ENCODE peak calls at places on chromosomes 13 and 19, in four cellular contexts. Q, D, I and Y are unnamed samples.

GRCh38 chr19:43470288-43470687 is 4.9 kb upstream of the LYPD3 start:
- DNase-seq in Q (no peak), D (no peak), I (no peak), Y (peak; percentile 42)

GRCh38 chr19:6947745-6948144 is 60.4 kb downstream of the ADGRE1 start:
- DNase-seq in Q (peak; percentile 23), D (no peak), I (peak; percentile 79), Y (no peak)

GRCh38 chr13:50170447-50171037 is 155.3 kb downstream of the KCNRG start:
- DNase-seq in Q (no peak), D (no peak), I (no peak), Y (no peak)

GRCh38 chr13:93108111-93108581 is 118.5 kb upstream of the GPC6 start:
- DNase-seq in Q (no peak), D (no peak), I (no peak), Y (peak; percentile 50)

GRCh38 chr19:8034178-8034525 is 18.4 kb upstream of the CCL25 start:
- DNase-seq in Q (no peak), D (no peak), I (no peak), Y (no peak)

GRCh38 chr13:46010148-46010547 is 42.4 kb downstream of the ZC3H13 start:
- DNase-seq in Q (no peak), D (no peak), I (no peak), Y (peak; percentile 12)

GRCh38 chr13:56906909-56907308 is 233.8 kb upstream of the PRR20A start:
- DNase-seq in Q (no peak), D (no peak), I (no peak), Y (no peak)

GRCh38 chr19:2607712-2608601 is 94.5 kb downstream of the GNG7 start:
- DNase-seq in Q (no peak), D (no peak), I (peak; percentile 94), Y (no peak)

GRCh38 chr13:97583884-97584497 is 150.0 kb downstream of the RAP2A start:
- DNase-seq in Q (no peak), D (no peak), I (no peak), Y (no peak)

GRCh38 chr13:77535448-77535847 is at the start of gene SCEL:
- DNase-seq in Q (peak; percentile 19), D (no peak), I (no peak), Y (no peak)

GRCh38 chr19:31307270-31307669 is 42.0 kb downstream of the TSHZ3 start:
- DNase-seq in Q (no peak), D (no peak), I (no peak), Y (no peak)

GRCh38 chr13:107867701-107868661 is 347.4 kb downstream of the LIG4 start:
- DNase-seq in Q (no peak), D (peak; percentile 85), I (no peak), Y (peak; percentile 87)

GRCh38 chr19:55299991-55300390 is 16.2 kb downstream of the BRSK1 start:
- DNase-seq in Q (no peak), D (no peak), I (no peak), Y (no peak)

GRCh38 chr19:31546561-31546960 is 197.3 kb upstream of the TSHZ3 start:
- DNase-seq in Q (no peak), D (no peak), I (no peak), Y (no peak)

GRCh38 chr19:8699908-8700307 is 1.3 kb upstream of the ACTL9 start:
- DNase-seq in Q (no peak), D (no peak), I (no peak), Y (no peak)

GRCh38 chr19:870314-870713 is 10.8 kb downstream of the CFD start:
- DNase-seq in Q (no peak), D (no peak), I (no peak), Y (no peak)

GRCh38 chr19:873084-874019 is 13.9 kb downstream of the CFD start:
- DNase-seq in Q (peak; percentile 56), D (peak; percentile 80), I (peak; percentile 32), Y (peak; percentile 68)

GRCh38 chr19:870963-871401 is 11.5 kb downstream of the CFD start:
- DNase-seq in Q (no peak), D (no peak), I (no peak), Y (peak; percentile 93)

GRCh38 chr19:872266-872951 is 12.9 kb downstream of the CFD start:
- DNase-seq in Q (peak; percentile 61), D (peak; percentile 86), I (peak; percentile 36), Y (no peak)

DNA sequence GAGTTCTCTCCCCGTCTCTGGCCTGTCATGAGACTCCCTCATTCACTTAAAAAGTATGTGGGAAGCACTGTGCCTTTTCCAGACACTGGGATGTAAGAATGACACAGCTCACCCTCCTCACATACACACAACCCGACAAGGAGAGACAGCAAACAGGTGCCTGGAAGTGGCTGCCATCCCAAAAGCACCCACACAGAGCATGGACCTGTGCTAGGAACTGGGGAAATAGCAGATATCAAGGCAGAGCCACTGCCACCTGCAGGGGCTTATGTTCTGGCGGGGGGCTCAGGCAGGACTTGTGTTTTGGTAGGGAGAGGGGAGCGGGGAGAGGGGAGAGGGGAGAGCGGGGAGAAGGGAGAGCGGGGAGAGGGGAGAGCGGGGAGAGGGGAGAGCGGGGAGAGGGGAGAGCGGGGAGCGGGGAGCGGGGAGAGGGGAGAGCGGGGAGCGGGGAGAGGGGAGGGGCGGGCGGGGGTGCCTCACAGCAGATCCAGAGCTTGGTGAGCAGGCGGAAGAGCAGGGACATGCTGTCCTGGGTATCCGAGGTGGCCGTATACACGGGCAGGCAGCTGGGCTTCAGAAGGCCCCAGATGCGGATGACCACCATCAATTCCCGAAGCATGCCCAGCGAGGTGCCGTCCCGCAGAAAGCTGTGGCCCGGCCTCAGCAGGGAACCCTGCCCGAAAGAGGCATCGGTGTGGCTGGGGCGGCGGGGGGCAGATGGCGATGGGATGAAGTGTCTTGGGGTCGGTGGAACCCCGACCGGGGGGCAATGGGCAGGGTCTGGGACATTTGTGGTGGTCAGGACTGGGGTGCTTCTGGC is 12.2 kb downstream of the CFD start:
- DNase-seq in Q (no peak), D (peak; percentile 64), I (no peak), Y (peak; percentile 75)
- TF ChIP-seq ZBTB33 in Q (no peak), D (no peak), I (no peak), Y (no peak)

GRCh38 chr19:4522291-4523002 is 4.2 kb upstream of the PLIN4 start:
- DNase-seq in Q (no peak), D (no peak), I (no peak), Y (no peak)
- TF ChIP-seq ZBTB33 in Q (no peak), D (no peak), I (no peak), Y (no peak)

DNA sequence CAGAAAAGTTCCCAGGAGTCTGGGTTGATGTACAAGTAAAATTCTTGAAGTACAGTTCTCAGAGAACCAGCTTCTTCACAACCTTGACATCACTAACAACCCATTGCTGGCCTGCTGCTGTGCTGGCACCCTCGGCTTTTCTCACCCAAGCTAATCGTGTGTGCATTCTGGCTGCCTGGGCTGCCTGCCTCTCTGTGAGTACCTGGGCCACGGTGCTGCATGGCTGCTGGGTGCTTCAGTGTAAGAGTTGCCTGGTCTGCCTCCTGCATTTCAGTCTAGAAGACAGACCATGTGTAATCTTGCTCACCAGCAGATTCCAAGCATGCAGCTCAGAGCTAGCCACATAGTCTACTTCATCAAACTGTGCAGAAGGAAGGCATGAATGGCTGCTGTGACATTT is 50.5 kb upstream of the MEDAG start:
- DNase-seq in Q (no peak), D (no peak), I (no peak), Y (no peak)
- TF ChIP-seq ZBTB33 in Q (no peak), D (no peak), I (no peak), Y (no peak)

GRCh38 chr19:33374406-33374703 is 846 bp downstream of the CEBPG start:
- DNase-seq in Q (no peak), D (no peak), I (no peak), Y (peak; percentile 53)
- TF ChIP-seq ZBTB33 in Q (no peak), D (no peak), I (no peak), Y (no peak)

DNA sequence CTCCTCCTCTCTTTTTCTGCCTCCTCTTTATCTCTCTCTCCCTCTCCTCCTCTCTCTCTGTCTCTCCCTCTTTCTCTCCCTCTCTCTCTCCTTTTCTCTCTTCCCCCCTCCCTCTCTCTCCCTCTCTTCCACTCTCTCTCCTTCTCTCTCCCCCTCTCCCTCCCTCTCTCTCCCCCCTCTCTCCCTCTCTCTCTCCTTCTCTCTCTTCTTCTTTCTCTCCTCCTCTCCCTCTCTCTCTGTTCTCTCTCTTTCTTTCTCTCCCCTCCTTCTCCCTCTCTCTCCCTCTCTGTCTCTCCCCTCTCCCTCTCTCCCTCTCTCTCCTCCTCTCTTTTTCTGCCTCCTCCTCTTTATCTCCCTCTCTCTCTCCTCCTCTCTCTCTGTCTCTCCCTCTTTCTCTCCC is 197.4 kb downstream of the UQCRFS1 start:
- DNase-seq in Q (no peak), D (no peak), I (no peak), Y (no peak)
- TF ChIP-seq ZBTB33 in Q (no peak), D (no peak), I (no peak), Y (no peak)

GRCh38 chr13:40341501-40341900 is 324.9 kb downstream of the FOXO1 start:
- DNase-seq in Q (no peak), D (no peak), I (no peak), Y (no peak)

GRCh38 chr13:40342901-40343300 is 323.5 kb downstream of the FOXO1 start:
- DNase-seq in Q (no peak), D (no peak), I (no peak), Y (no peak)

GRCh38 chr13:40340368-40341085 is 325.9 kb downstream of the FOXO1 start:
- DNase-seq in Q (no peak), D (no peak), I (no peak), Y (no peak)

GRCh38 chr13:40342461-40342860 is 324.0 kb downstream of the FOXO1 start:
- DNase-seq in Q (no peak), D (no peak), I (no peak), Y (no peak)

GRCh38 chr13:40341086-40341471 is 325.4 kb downstream of the FOXO1 start:
- DNase-seq in Q (no peak), D (no peak), I (no peak), Y (no peak)
- TF ChIP-seq ZBTB33 in Q (no peak), D (no peak), I (no peak), Y (no peak)

GRCh38 chr13:104422668-104423067 is 1356.5 kb upstream of the SLC10A2 start:
- DNase-seq in Q (no peak), D (no peak), I (no peak), Y (no peak)
- TF ChIP-seq ZBTB33 in Q (no peak), D (no peak), I (no peak), Y (no peak)

GRCh38 chr13:38664920-38665319 is 22.0 kb upstream of the FREM2 start:
- DNase-seq in Q (no peak), D (no peak), I (no peak), Y (no peak)
- TF ChIP-seq ZBTB33 in Q (no peak), D (no peak), I (no peak), Y (no peak)